ENCODE peak calls at places on chromosomes 4 and X, in four cellular contexts. U is AG04449, D is HL-60, K is lower leg skin. Q is an unnamed sample.

GRCh38 chr4:94577136-94577535 is 125.4 kb downstream of the PDLIM5 start:
- DNase-seq in U (no peak), K (no peak), D (no peak), Q (no peak)

GRCh38 chr4:114015444-114015899 is 36.0 kb upstream of the ARSJ start:
- DNase-seq in K (no peak), D (no peak), U (peak; percentile 97), Q (no peak)

GRCh38 chr4:155772459-155773195 is 13.8 kb downstream of the GUCY1B1 start:
- DNase-seq in U (no peak), K (no peak), D (no peak), Q (no peak)

GRCh38 chr4:104263100-104263499 is 231.6 kb downstream of the CXXC4 start:
- DNase-seq in U (no peak), K (no peak), D (no peak), Q (no peak)

GRCh38 chr4:78033859-78034258 is 23.3 kb upstream of the FRAS1 start:
- DNase-seq in D (no peak), U (no peak), K (no peak), Q (no peak)

GRCh38 chrX:155225774-155226173 is 9.5 kb downstream of the VBP1 start:
- DNase-seq in D (no peak), U (no peak), K (no peak), Q (no peak)

GRCh38 chrX:39953879-39954278 is 143.9 kb downstream of the BCOR start:
- DNase-seq in D (no peak), K (peak; percentile 14), U (no peak), Q (no peak)

GRCh38 chr4:72909461-72909860 is 160.1 kb downstream of the COX18 start:
- DNase-seq in U (no peak), D (no peak), K (no peak), Q (no peak)

GRCh38 chr4:19721587-19721986 is 530.1 kb upstream of the SLIT2 start:
- DNase-seq in U (no peak), K (no peak), D (no peak), Q (no peak)

GRCh38 chr4:98720871-98721480 is 62.6 kb upstream of the TSPAN5 start:
- DNase-seq in U (no peak), K (no peak), D (no peak), Q (no peak)

GRCh38 chr4:118888666-118889312 is at the start of gene SYNPO2:
- DNase-seq in D (no peak), K (peak; percentile 69), U (no peak), Q (no peak)

GRCh38 chrX:38538134-38538533 is 23.2 kb upstream of the TSPAN7 start:
- DNase-seq in K (no peak), D (no peak), U (no peak), Q (no peak)

GRCh38 chrX:121876316-121876715 is 828.9 kb downstream of the GLUD2 start:
- DNase-seq in D (no peak), K (no peak), U (no peak), Q (no peak)

GRCh38 chr4:89308161-89308500 is 531 bp upstream of the GPRIN3 start:
- DNase-seq in D (no peak), K (no peak), U (no peak), Q (no peak)

GRCh38 chrX:63363788-63364187 is 12.7 kb upstream of the SPIN4 start:
- DNase-seq in K (no peak), U (no peak), D (no peak), Q (no peak)

GRCh38 chrX:91414710-91415109 is 19.9 kb upstream of the PABPC5 start:
- DNase-seq in K (no peak), U (no peak), D (no peak), Q (no peak)

GRCh38 chrX:41047878-41048534 is 37.2 kb upstream of the USP9X start:
- DNase-seq in K (no peak), D (no peak), U (no peak), Q (no peak)

DNA sequence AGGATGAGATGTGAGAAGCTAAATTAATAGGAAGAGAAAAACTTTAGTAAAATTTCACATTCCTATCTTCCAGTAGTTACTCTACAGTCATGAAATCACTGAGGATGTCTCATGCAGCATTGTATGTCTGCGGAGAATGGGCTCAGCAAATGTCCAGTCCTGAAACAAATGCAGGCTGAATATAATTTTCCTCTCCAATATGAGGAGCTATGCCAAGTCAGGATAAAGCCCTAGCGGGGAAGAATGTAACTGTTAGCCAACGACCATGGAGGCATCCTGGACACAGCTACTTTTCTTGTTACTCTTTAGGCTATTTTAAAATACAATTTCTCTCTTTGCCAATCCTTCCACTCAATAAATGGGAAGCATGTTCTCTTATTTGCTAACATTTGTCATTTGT is 127.7 kb downstream of the PRKX start:
- DNase-seq in K (no peak), D (no peak), U (no peak), Q (no peak)
- TF ChIP-seq CTCF in K (no peak), D (no peak), U (no peak), Q (no peak)

DNA sequence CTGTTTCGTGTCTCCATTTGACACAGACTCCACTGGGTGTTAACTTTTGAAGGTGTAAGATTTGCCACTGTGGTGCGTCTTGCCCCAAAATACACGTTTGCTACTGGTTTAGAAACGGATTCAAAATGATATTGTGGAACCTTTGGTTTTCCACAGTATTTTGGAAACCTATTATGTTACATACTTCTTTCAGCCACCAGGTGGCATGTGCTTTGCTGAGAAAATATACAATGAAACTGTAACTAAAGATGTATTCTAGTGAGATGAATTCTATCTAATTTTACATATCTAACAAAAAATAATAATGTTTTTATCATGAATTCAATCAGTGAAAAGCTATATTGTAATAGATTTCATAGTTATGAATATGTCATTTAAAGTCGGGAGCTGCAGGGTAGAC is 28.4 kb upstream of the SLITRK4 start:
- DNase-seq in D (no peak), K (no peak), U (no peak), Q (no peak)
- TF ChIP-seq CTCF in D (no peak), K (no peak), U (no peak), Q (peak; percentile 70)

GRCh38 chrX:49282647-49283011 is 13.0 kb downstream of the PPP1R3F start:
- DNase-seq in D (no peak), U (no peak), K (no peak), Q (no peak)
- TF ChIP-seq CTCF in D (no peak), U (no peak), K (no peak), Q (no peak)

GRCh38 chr4:83753260-83753659 is 217.4 kb downstream of the GPAT3 start:
- DNase-seq in D (no peak), U (no peak), K (no peak), Q (no peak)
- TF ChIP-seq CTCF in D (no peak), U (peak; percentile 6), K (no peak), Q (no peak)

GRCh38 chrX:85544609-85545008 is 165.1 kb upstream of the POF1B start:
- DNase-seq in D (no peak), K (no peak), U (no peak), Q (no peak)
- TF ChIP-seq CTCF in D (no peak), K (no peak), U (no peak), Q (no peak)

GRCh38 chr4:121943941-121944340 is 7.9 kb downstream of the TRPC3 start:
- DNase-seq in U (no peak), K (no peak), D (peak; percentile 3), Q (no peak)
- TF ChIP-seq CTCF in U (peak; percentile 33), K (no peak), D (no peak), Q (peak; percentile 26)

GRCh38 chrX:18896680-18897544 is 87.0 kb downstream of the PHKA2 start:
- DNase-seq in U (no peak), K (no peak), D (no peak), Q (no peak)

GRCh38 chrX:18893536-18893935 is 90.4 kb downstream of the PHKA2 start:
- DNase-seq in K (no peak), U (no peak), D (no peak), Q (no peak)

GRCh38 chrX:18894156-18894555 is 89.8 kb downstream of the PHKA2 start:
- DNase-seq in U (no peak), K (no peak), D (no peak), Q (no peak)

GRCh38 chrX:18897611-18898010 is 86.3 kb downstream of the PHKA2 start:
- DNase-seq in D (no peak), U (no peak), K (no peak), Q (no peak)

GRCh38 chrX:18895157-18895952 is 88.6 kb downstream of the PHKA2 start:
- DNase-seq in D (no peak), U (no peak), K (no peak), Q (no peak)
- TF ChIP-seq CTCF in D (no peak), U (peak; percentile 21), K (no peak), Q (no peak)

DNA sequence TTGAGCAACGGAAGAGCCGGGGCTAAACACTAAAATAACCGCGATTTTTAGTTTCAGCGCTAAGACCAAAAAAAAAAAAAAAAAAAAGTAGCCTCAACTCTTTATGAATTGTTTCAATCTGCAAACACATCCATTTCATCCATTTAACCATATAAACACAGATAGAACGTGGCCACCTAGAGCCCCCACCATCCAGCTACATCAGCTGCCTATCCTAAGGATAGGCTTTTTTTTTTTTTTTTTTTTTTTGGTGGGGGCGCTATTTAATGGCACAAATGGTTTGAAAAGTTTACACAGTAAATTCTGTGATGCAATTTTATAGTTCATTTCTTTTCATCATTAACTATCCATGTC is 492 bp upstream of the HDAC8 start:
- DNase-seq in K (no peak), U (no peak), D (peak; percentile 10), Q (no peak)
- TF ChIP-seq CTCF in K (no peak), U (no peak), D (no peak), Q (no peak)

DNA sequence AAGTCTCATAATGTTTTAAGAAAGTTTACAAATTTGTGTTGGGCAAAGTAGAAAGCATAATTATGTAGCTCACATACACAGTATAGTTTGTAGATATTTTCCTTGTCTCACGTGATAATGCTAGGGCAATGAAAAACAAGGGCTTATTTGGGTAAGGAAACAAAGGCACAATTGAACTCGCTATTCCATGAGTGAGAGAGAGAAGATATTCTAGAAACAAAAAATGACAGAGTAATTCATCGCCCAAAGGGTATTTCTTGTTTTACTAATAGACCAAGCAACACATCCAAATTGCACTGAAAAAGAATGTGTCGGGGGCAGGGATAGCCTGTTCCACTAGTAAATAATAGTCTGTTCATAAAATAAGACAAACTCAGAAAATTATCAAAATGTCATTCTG is 3.6 kb upstream of the ASB11 start:
- DNase-seq in D (no peak), K (no peak), U (no peak), Q (no peak)
- TF ChIP-seq CTCF in D (no peak), K (no peak), U (no peak), Q (no peak)